ENCODE peak calls at places on chromosomes 4 and X, in six cellular contexts. J is left kidney; L is stimulated activated effector memory CD8-positive, alpha-beta T cell treated with anti-CD3 and anti-CD28 coated beads, Interleukin-12 subunit alpha, Interleukin-12 subunit beta, amount 100 ng/mL, for 72 hours; K is neural crest cell; P is AG08395; S is stimulated activated CD4-positive, alpha-beta T cell treated with anti-CD3 and anti-CD28 coated beads, Interleukin-2, amount 100 ng/mL, for 48 hours. Q is an unnamed sample.

GRCh38 chr4:66991521-66991920 is 553.8 kb downstream of the CENPC start:
- DNase-seq in P (no peak), S (no peak), K (no peak), L (no peak), J (no peak), Q (no peak)

GRCh38 chr4:140254656-140255299 is 100.8 kb upstream of the MAML3 start:
- DNase-seq in J (no peak), P (no peak), L (no peak), S (no peak), K (no peak), Q (no peak)

GRCh38 chr4:133154725-133155124 is 5.6 kb downstream of the PCDH10 start:
- DNase-seq in P (peak), J (peak), L (no peak), S (no peak), K (peak), Q (no peak)

GRCh38 chrX:124226129-124226528 is 106.3 kb upstream of the TEX13D start:
- DNase-seq in P (no peak), S (no peak), J (no peak), K (no peak), L (no peak), Q (no peak)

GRCh38 chr4:164383187-164384181 is 370.4 kb upstream of the SMIM31 start:
- DNase-seq in P (no peak), J (peak), K (peak), S (peak), L (no peak), Q (no peak)

GRCh38 chrX:153765138-153766079 is 1.4 kb downstream of the PLXNB3 start:
- DNase-seq in J (no peak), K (peak), L (no peak), P (no peak), S (no peak), Q (peak)

GRCh38 chr4:96972920-96973319 is 1133.0 kb downstream of the PDHA2 start:
- DNase-seq in L (no peak), P (no peak), J (no peak), S (no peak), K (no peak), Q (no peak)

GRCh38 chr4:150316332-150317205 is 238.3 kb downstream of the DCLK2 start:
- DNase-seq in J (no peak), L (no peak), S (no peak), K (no peak), P (peak), Q (no peak)

GRCh38 chr4:186676531-186677158 is 47.0 kb downstream of the FAT1 start:
- DNase-seq in L (no peak), J (peak), K (no peak), S (no peak), P (peak), Q (no peak)

GRCh38 chr4:109998867-109999303 is 86.2 kb downstream of the EGF start:
- DNase-seq in S (no peak), J (peak), K (peak), L (no peak), P (peak), Q (no peak)

GRCh38 chr4:106032851-106033286 is 137.6 kb downstream of the NPNT start:
- DNase-seq in J (no peak), P (peak), S (no peak), K (no peak), L (no peak), Q (no peak)

GRCh38 chr4:150379454-150379853 is 202.5 kb upstream of the MAB21L2 start:
- DNase-seq in P (no peak), J (no peak), K (no peak), S (no peak), L (no peak), Q (no peak)

GRCh38 chr4:182448281-182449151 is 205.3 kb downstream of the TENM3 start:
- DNase-seq in K (peak), J (peak), L (peak), P (peak), S (peak), Q (peak)

GRCh38 chr4:110196871-110197420 is 1.5 kb downstream of the ELOVL6 start:
- DNase-seq in L (peak), K (peak), S (peak), J (no peak), P (peak), Q (peak)

GRCh38 chrX:102934624-102935023 is 2.4 kb upstream of the RAB40AL start:
- DNase-seq in K (peak), S (peak), P (peak), L (peak), J (peak), Q (no peak)

GRCh38 chr4:3767569-3768288 is 1.5 kb downstream of the ADRA2C start:
- DNase-seq in P (no peak), J (peak), L (no peak), S (no peak), K (no peak), Q (no peak)

GRCh38 chr4:130183796-130184195 is 1087.8 kb downstream of the C4orf33 start:
- DNase-seq in S (no peak), P (no peak), J (no peak), L (no peak), K (no peak), Q (no peak)

GRCh38 chr4:73673286-73673685 is 53.0 kb upstream of the RASSF6 start:
- DNase-seq in P (no peak), K (no peak), L (no peak), J (no peak), S (no peak), Q (no peak)

GRCh38 chrX:136192135-136192534 is 44.8 kb downstream of the FHL1 start:
- DNase-seq in P (no peak), L (no peak), K (no peak), J (no peak), S (no peak), Q (no peak)

GRCh38 chr4:978957-979701 is 5.8 kb upstream of the DGKQ start:
- DNase-seq in J (no peak), K (no peak), P (no peak), L (no peak), S (no peak), Q (no peak)

GRCh38 chrX:125384843-125385242 is 65.2 kb downstream of the TEX13C start:
- DNase-seq in K (no peak), S (no peak), P (no peak), L (no peak), J (no peak), Q (no peak)

GRCh38 chr4:138911903-138912713 is 103.5 kb upstream of the NOCT start:
- DNase-seq in P (no peak), L (no peak), K (no peak), S (no peak), J (peak), Q (no peak)

GRCh38 chrX:43688586-43688985 is 32.5 kb downstream of the MAOA start:
- DNase-seq in J (no peak), K (no peak), P (no peak), L (no peak), S (no peak), Q (no peak)

GRCh38 chr4:114281561-114281960 is 302.1 kb upstream of the ARSJ start:
- DNase-seq in P (peak), J (no peak), K (no peak), L (no peak), S (no peak), Q (no peak)

GRCh38 chrX:95629737-95630136 is 1054.9 kb upstream of the DIAPH2 start:
- DNase-seq in S (no peak), P (no peak), J (peak), K (no peak), L (no peak), Q (no peak)

GRCh38 chr4:152929888-152930287 is 6.2 kb upstream of the FHDC1 start:
- DNase-seq in L (no peak), K (no peak), P (no peak), J (peak), S (no peak), Q (no peak)

GRCh38 chrX:37883196-37883595 is 35.8 kb upstream of the DYNLT3 start:
- DNase-seq in S (no peak), P (no peak), L (no peak), K (no peak), J (no peak), Q (no peak)

GRCh38 chr4:20037745-20038144 is 214.0 kb upstream of the SLIT2 start:
- DNase-seq in L (no peak), K (no peak), P (no peak), S (no peak), J (no peak), Q (no peak)

GRCh38 chrX:99857455-99857854 is 552.6 kb downstream of the PCDH19 start:
- DNase-seq in J (no peak), P (no peak), S (no peak), L (no peak), K (no peak), Q (no peak)

GRCh38 chr4:138775890-138776289 is 239.7 kb upstream of the NOCT start:
- DNase-seq in L (no peak), P (no peak), S (no peak), J (peak), K (no peak), Q (no peak)

GRCh38 chr4:92455956-92456355 is 152.2 kb downstream of the GRID2 start:
- DNase-seq in J (no peak), P (no peak), K (no peak), L (no peak), S (no peak), Q (no peak)

GRCh38 chr4:125346616-125347015 is 31.9 kb downstream of the FAT4 start:
- DNase-seq in L (no peak), J (no peak), P (no peak), K (no peak), S (no peak), Q (no peak)

GRCh38 chr4:123284166-123284565 is 112.4 kb upstream of the SPRY1 start:
- DNase-seq in J (peak), S (no peak), K (no peak), P (no peak), L (no peak), Q (no peak)

GRCh38 chr4:154626793-154627484 is 14.5 kb upstream of the FGG start:
- DNase-seq in P (peak), L (peak), J (peak), S (peak), K (peak), Q (peak)

GRCh38 chr4:73788411-73788810 is 48.0 kb downstream of the CXCL8 start:
- DNase-seq in L (no peak), S (no peak), J (no peak), P (no peak), K (no peak), Q (no peak)

GRCh38 chr4:146621-147020 is 22.3 kb downstream of the ZNF718 start:
- DNase-seq in J (no peak), K (no peak), S (no peak), L (no peak), P (no peak), Q (no peak)

GRCh38 chr4:55575513-55575912 is 16.5 kb downstream of the PDCL2 start:
- DNase-seq in S (no peak), K (no peak), P (no peak), J (no peak), L (no peak), Q (no peak)

Q was measured in RWPE2.